ENCODE peak calls at places on chromosomes 11 and 22, in eight cellular contexts. Q is IMR-90, A is thoracic aorta, G is uterus, Z is colonic mucosa, R is Peyer's patch, V is ascending aorta, K is coronary artery. S is an unnamed sample.

GRCh38 chr11:31240340-31240904 is 129.1 kb downstream of the DCDC1 start:
- DNase-seq in A (no peak), K (no peak), G (no peak), Z (no peak), V (no peak), R (no peak), Q (peak), S (no peak)

GRCh38 chr11:14589421-14589820 is 54.2 kb upstream of the PDE3B start:
- DNase-seq in G (no peak), A (no peak), Q (no peak), K (no peak), V (no peak), R (no peak), Z (no peak), S (no peak)

GRCh38 chr11:64358907-64359711 is at the start of gene RPS6KA4:
- DNase-seq in Z (peak), A (no peak), R (peak), K (peak), G (peak), Q (peak), V (peak), S (peak)

GRCh38 chr11:58616594-58616993 is 5.9 kb upstream of the CNTF start:
- DNase-seq in Z (no peak), A (no peak), Q (peak), R (no peak), G (peak), K (no peak), V (no peak), S (no peak)

GRCh38 chr11:1388763-1389102 is 1.0 kb upstream of the BRSK2 start:
- DNase-seq in Q (no peak), G (no peak), K (no peak), R (no peak), A (no peak), V (no peak), Z (no peak), S (no peak)

GRCh38 chr11:63933459-63933858 is 5.3 kb upstream of the NAA40 start:
- DNase-seq in A (no peak), K (no peak), G (no peak), V (no peak), Q (no peak), R (no peak), Z (no peak), S (no peak)

GRCh38 chr22:44729391-44730012 is 22.9 kb upstream of the ARHGAP8 start:
- DNase-seq in K (no peak), G (peak), V (no peak), A (no peak), Z (no peak), Q (peak), R (no peak), S (no peak)

GRCh38 chr11:109547356-109548027 is 125.5 kb downstream of the C11orf87 start:
- DNase-seq in A (no peak), G (no peak), V (no peak), Q (peak), Z (no peak), K (no peak), R (no peak), S (peak)

GRCh38 chr11:64359712-64360402 is 895 bp downstream of the RPS6KA4 start:
- DNase-seq in Z (no peak), V (no peak), G (no peak), K (no peak), A (no peak), Q (no peak), R (no peak), S (peak)

GRCh38 chr22:43233529-43233928 is 46.6 kb upstream of the TTLL12 start:
- DNase-seq in K (no peak), Q (no peak), R (no peak), G (no peak), A (no peak), Z (no peak), V (no peak), S (no peak)

GRCh38 chr11:103484545-103484944 is 375.3 kb downstream of the DYNC2H1 start:
- DNase-seq in Q (no peak), K (no peak), A (no peak), Z (no peak), V (no peak), G (no peak), R (no peak), S (no peak)

GRCh38 chr11:93444671-93445073 is 98.5 kb downstream of the SMCO4 start:
- DNase-seq in Q (peak), Z (peak), R (no peak), A (no peak), K (no peak), V (no peak), G (no peak), S (no peak)

GRCh38 chr11:43577566-43578264 is 102.8 kb upstream of the HSD17B12 start:
- DNase-seq in R (no peak), K (no peak), Z (no peak), A (no peak), V (no peak), G (no peak), Q (no peak), S (no peak)

GRCh38 chr22:50293441-50294318 is 13.8 kb downstream of the PLXNB2 start:
- DNase-seq in Q (peak), R (peak), A (no peak), Z (peak), V (no peak), G (peak), K (peak), S (peak)

GRCh38 chr11:123330471-123330870 is 99.6 kb upstream of the GRAMD1B start:
- DNase-seq in R (no peak), Z (no peak), Q (no peak), V (no peak), G (no peak), A (no peak), K (no peak), S (no peak)

GRCh38 chr22:20782601-20783299 is 8.8 kb downstream of the SERPIND1 start:
- DNase-seq in Z (no peak), G (no peak), K (no peak), A (no peak), Q (no peak), V (no peak), R (no peak), S (no peak)

GRCh38 chr11:15095736-15096228 is 18.9 kb upstream of the INSC start:
- DNase-seq in Z (no peak), K (no peak), A (no peak), Q (no peak), G (no peak), V (no peak), R (no peak), S (no peak)

GRCh38 chr11:134257101-134257500 is 3.7 kb downstream of the ACAD8 start:
- DNase-seq in Q (no peak), V (no peak), Z (no peak), R (no peak), K (no peak), G (no peak), A (no peak), S (no peak)

GRCh38 chr22:32796865-32797573 is 4.5 kb upstream of the TIMP3 start:
- DNase-seq in K (peak), Z (peak), Q (peak), A (peak), R (peak), G (peak), V (peak), S (peak)

GRCh38 chr22:38864361-38865191 is 7.4 kb downstream of the CBX6 start:
- DNase-seq in A (no peak), Q (no peak), K (peak), Z (no peak), V (peak), G (peak), R (peak), S (peak)

GRCh38 chr11:92384316-92384715 is 159.7 kb downstream of the FAT3 start:
- DNase-seq in G (no peak), Z (no peak), A (no peak), K (no peak), R (no peak), V (no peak), Q (peak), S (no peak)

GRCh38 chr22:29855611-29856181 is 17.6 kb upstream of the ASCC2 start:
- DNase-seq in R (no peak), Z (no peak), V (no peak), Q (no peak), A (no peak), K (peak), G (no peak), S (no peak)

GRCh38 chr11:112881461-112881860 is 79.8 kb upstream of the NCAM1 start:
- DNase-seq in R (no peak), A (peak), G (peak), K (no peak), Q (no peak), V (peak), Z (peak), S (peak)

GRCh38 chr11:130710022-130710421 is 206.3 kb downstream of the SNX19 start:
- DNase-seq in Z (no peak), V (no peak), A (no peak), G (no peak), K (no peak), Q (peak), R (no peak), S (no peak)

GRCh38 chr11:46710821-46711269 is 8.2 kb upstream of the F2 start:
- DNase-seq in K (peak), V (peak), Z (peak), A (peak), Q (peak), G (peak), R (no peak), S (no peak)

GRCh38 chr11:62497132-62497915 is 49.3 kb downstream of the AHNAK start:
- DNase-seq in A (no peak), K (no peak), Z (peak), Q (peak), V (no peak), G (no peak), R (peak), S (no peak)

GRCh38 chr11:102794382-102794781 is 3.6 kb downstream of the MMP1 start:
- DNase-seq in K (no peak), G (no peak), R (no peak), A (no peak), V (no peak), Q (peak), Z (no peak), S (no peak)

GRCh38 chr11:40291304-40292100 is 1168.0 kb downstream of the LRRC4C start:
- DNase-seq in R (no peak), A (no peak), Q (no peak), G (no peak), V (no peak), K (no peak), Z (no peak), S (no peak)
- H3K4me3 ChIP-seq in R (no peak), A (no peak), Q (no peak), G (no peak), V (no peak), K (peak), Z (no peak), S (peak)

GRCh38 chr11:45355706-45356041 is 69.5 kb upstream of the SYT13 start:
- DNase-seq in Z (no peak), G (no peak), K (no peak), V (no peak), A (no peak), R (no peak), Q (no peak), S (no peak)

GRCh38 chr11:45354976-45355705 is 69.0 kb upstream of the SYT13 start:
- DNase-seq in V (peak), K (peak), G (peak), R (peak), Q (peak), A (peak), Z (peak), S (peak)
- H3K27ac ChIP-seq in V (peak), K (peak), G (peak), R (peak), Q (no peak), A (peak), Z (no peak), S (peak)

DNA sequence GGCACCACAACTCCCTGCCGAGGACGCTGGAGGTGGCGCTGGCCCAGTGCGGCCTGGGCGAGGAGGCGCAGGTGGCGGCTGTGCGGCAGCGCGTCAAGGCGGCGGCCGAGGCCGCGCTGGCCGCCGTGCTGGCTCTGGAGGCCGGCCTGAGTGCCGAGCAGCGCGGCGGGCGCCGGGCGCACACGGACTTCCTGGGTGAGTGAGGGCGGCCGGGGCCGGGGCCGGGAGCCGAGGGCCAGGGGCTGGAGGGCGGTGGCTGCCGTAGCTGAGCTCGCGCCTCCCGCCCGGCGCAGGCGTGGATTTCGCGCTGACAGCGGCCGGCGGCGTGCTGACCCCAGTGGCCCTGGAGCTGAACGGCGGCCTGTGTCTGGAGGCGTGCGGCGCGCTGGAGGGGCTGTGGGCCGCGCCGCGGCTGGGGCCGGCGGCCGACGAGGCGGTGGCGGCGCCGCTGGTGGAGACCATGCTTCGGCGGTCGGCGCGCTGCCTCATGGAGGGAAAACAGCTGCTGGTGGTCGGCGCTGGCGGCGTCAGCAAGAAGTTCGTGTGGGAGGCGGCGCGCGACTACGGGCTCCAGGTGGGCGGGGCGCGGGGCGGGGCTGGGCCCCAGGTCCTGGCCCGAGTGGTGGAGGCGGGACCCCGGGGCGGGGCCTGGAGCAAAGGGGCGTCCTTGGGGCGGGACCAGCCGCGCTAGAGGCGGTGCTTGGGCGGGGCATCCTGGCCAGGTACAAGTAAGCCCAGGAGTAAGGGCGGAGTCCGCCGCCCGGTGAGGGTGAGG is 5.4 kb downstream of the CARNS1 start:
- DNase-seq in V (peak), A (peak), Q (peak), K (peak), Z (peak), G (peak), R (peak), S (peak)
- TF ChIP-seq CTCF in V (peak), A (no peak), Q (no peak), K (no peak), Z (no peak), G (no peak), R (peak), S (no peak)

DNA sequence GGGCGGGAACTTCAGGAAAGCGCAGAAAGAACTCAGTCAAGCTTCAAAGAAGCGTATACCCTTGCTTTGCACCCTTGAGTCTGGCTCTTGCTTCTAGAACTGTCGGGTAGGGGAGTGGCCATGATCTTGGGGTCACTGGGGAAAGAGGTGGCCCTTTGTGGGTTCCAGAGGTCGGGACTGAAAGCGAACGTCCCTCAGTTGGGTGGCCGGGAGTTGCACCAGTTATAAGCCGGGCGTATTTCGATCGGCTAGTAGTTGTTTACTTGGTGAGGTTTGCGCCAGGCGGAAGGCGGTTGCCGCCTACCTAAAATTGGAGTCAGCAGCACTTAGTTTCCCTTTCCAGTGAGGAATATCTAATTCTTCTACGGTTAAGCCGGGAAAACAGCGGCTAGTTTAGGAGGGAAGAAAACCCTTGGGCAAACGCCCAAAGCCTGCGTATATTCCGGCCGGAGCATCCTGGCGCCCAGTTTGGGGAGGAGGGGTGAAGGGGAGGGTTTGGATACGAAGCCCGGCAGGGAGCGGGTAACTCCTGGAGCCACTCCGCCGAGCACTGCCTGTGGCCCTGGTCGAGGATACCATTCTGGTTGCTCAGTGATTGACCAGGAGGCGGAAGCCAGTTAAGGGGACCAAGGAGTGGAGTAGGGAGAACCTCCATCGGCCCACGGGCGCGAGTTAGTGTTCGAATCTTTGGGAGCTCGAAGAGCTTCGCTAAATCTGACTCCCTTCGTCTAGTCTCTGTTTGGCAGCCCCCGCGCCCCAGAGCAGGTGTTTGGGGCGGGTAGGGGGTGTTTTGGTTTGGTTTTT is 810 bp upstream of the WT1 start:
- DNase-seq in R (no peak), A (no peak), Q (no peak), Z (no peak), V (no peak), G (peak), K (no peak), S (no peak)
- H3K4me3 ChIP-seq in R (no peak), A (peak), Q (no peak), Z (no peak), V (peak), G (peak), K (peak), S (peak)

DNA sequence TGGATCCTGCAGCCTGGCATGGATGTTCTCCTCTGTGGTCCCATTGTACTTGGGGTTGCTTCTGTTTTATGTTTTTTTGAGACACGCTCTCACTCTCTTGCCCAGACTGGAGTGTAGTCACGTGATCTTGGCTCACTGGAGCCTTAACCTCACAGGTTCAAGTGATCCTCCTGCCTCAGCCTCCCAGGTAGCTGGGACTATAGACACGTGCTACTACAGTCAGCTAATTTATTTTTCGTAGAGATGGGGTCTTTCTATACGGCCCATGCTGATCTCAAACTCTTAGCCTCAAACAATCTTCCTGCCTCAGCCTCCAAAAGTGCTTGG is 10.0 kb upstream of the MYH9 start:
- DNase-seq in A (no peak), Z (no peak), R (no peak), V (no peak), Q (no peak), G (no peak), K (no peak), S (no peak)
- H3K27ac ChIP-seq in A (no peak), Z (no peak), R (no peak), V (no peak), Q (peak), G (no peak), K (no peak), S (peak)

GRCh38 chr11:128467041-128467440 is 120.3 kb downstream of the ETS1 start:
- DNase-seq in G (no peak), K (no peak), V (no peak), A (no peak), Z (no peak), Q (no peak), R (no peak), S (no peak)

GRCh38 chr11:128468106-128468505 is 119.3 kb downstream of the ETS1 start:
- DNase-seq in R (no peak), V (no peak), K (no peak), G (no peak), A (no peak), Q (no peak), Z (no peak), S (no peak)

GRCh38 chr11:128469220-128469619 is 118.1 kb downstream of the ETS1 start:
- DNase-seq in Z (no peak), R (no peak), A (no peak), V (no peak), G (no peak), Q (no peak), K (no peak), S (no peak)

GRCh38 chr11:128465946-128466688 is 121.2 kb downstream of the ETS1 start:
- DNase-seq in V (no peak), Z (no peak), A (no peak), R (no peak), K (peak), Q (no peak), G (no peak), S (no peak)

GRCh38 chr11:128467610-128468041 is 119.7 kb downstream of the ETS1 start:
- DNase-seq in V (peak), K (peak), Z (no peak), A (peak), Q (peak), R (no peak), G (no peak), S (no peak)
- TF ChIP-seq CTCF in V (no peak), K (no peak), Z (no peak), A (no peak), Q (peak), R (no peak), G (no peak), S (no peak)

GRCh38 chr11:76665921-76666351 is 4.6 kb downstream of the LRRC32 start:
- DNase-seq in G (peak), V (no peak), Z (no peak), A (no peak), K (peak), R (peak), Q (no peak), S (peak)
- H3K4me3 ChIP-seq in G (no peak), V (peak), Z (no peak), A (peak), K (peak), R (no peak), Q (no peak), S (peak)

S was measured in lower lobe of right lung.